ENCODE peak calls at places on chromosomes 2 and 18, in seven cellular contexts. Y is effector memory CD4-positive, alpha-beta T cell; B is aorta; K is SJSA1; A is keratinocyte; N is esophagus muscularis mucosa; C is cardiac muscle cell. J is an unnamed sample. For H3K4me1, the result is how much of the 10 kb centered on the place peaks cover.

GRCh38 chr2:191410646-191411436 is 165.6 kb downstream of the MYO1B start:
- DNase-seq in Y (no peak), B (no peak), N (no peak), A (no peak), C (no peak), K (no peak), J (no peak)

GRCh38 chr2:129067921-129068320 is 749.3 kb upstream of the HS6ST1 start:
- DNase-seq in Y (no peak), B (no peak), C (no peak), K (no peak), N (no peak), A (no peak), J (no peak)

GRCh38 chr2:151097930-151098329 is 163.7 kb downstream of the RBM43 start:
- DNase-seq in N (no peak), Y (no peak), B (no peak), K (no peak), C (no peak), A (no peak), J (no peak)

GRCh38 chr2:201203916-201204654 is 21.1 kb downstream of the CASP10 start:
- DNase-seq in B (no peak), Y (no peak), K (no peak), C (peak), N (no peak), A (no peak), J (no peak)

GRCh38 chr2:200042102-200042735 is 86.8 kb downstream of the MAIP1 start:
- DNase-seq in C (peak), A (no peak), N (no peak), B (no peak), Y (no peak), K (no peak), J (no peak)

GRCh38 chr2:239109041-239109915 is 261.4 kb downstream of the TWIST2 start:
- DNase-seq in Y (no peak), C (no peak), A (no peak), B (no peak), K (no peak), N (no peak), J (no peak)

GRCh38 chr18:36314754-36315153 is 17.2 kb downstream of the FHOD3 start:
- DNase-seq in C (peak), B (no peak), Y (no peak), N (no peak), A (no peak), K (peak), J (no peak)

GRCh38 chr2:216142540-216142939 is 33.4 kb downstream of the XRCC5 start:
- DNase-seq in A (no peak), N (no peak), B (no peak), Y (no peak), K (no peak), C (no peak), J (peak)

GRCh38 chr2:43345391-43345813 is 119.0 kb upstream of the ZFP36L2 start:
- DNase-seq in Y (no peak), A (no peak), K (no peak), B (no peak), N (peak), C (no peak), J (no peak)

GRCh38 chr18:63433349-63433866 is 11.1 kb upstream of the VPS4B start:
- DNase-seq in N (no peak), A (no peak), B (no peak), Y (no peak), C (no peak), K (no peak), J (no peak)

GRCh38 chr18:26504831-26505230 is 43.5 kb downstream of the KCTD1 start:
- DNase-seq in N (no peak), A (no peak), K (no peak), B (no peak), C (no peak), Y (no peak), J (no peak)

GRCh38 chr2:240569998-240570530 is 1.8 kb downstream of the RNPEPL1 start:
- DNase-seq in B (peak), N (no peak), Y (no peak), C (no peak), K (no peak), A (no peak), J (no peak)

GRCh38 chr2:79876430-79876829 is 363.6 kb downstream of the CTNNA2 start:
- DNase-seq in A (no peak), Y (no peak), N (no peak), B (no peak), K (no peak), C (no peak), J (no peak)

GRCh38 chr2:26068602-26069298 is 34.9 kb downstream of the RAB10 start:
- DNase-seq in N (no peak), C (peak), K (peak), B (no peak), Y (peak), A (peak), J (peak)

GRCh38 chr2:163347982-163348842 is 387.6 kb downstream of the FIGN start:
- DNase-seq in C (peak), A (no peak), B (peak), N (peak), K (no peak), Y (no peak), J (no peak)

GRCh38 chr2:18704224-18704623 is 114.9 kb upstream of the NT5C1B start:
- DNase-seq in A (no peak), B (no peak), C (peak), N (no peak), Y (no peak), K (no peak), J (no peak)

GRCh38 chr2:8659735-8660492 is 21.9 kb upstream of the ID2 start:
- DNase-seq in C (no peak), K (no peak), N (no peak), Y (no peak), B (no peak), A (no peak), J (no peak)

GRCh38 chr2:101204400-101205095 is 48.1 kb upstream of the CNOT11 start:
- DNase-seq in Y (no peak), A (no peak), B (no peak), C (peak), N (no peak), K (peak), J (no peak)

GRCh38 chr2:69514406-69514805 is 77.2 kb upstream of the NFU1 start:
- DNase-seq in K (peak), A (no peak), B (peak), Y (no peak), C (peak), N (no peak), J (no peak)

GRCh38 chr2:238155761-238156694 is 2.7 kb upstream of the ERFE start:
- DNase-seq in K (no peak), B (peak), C (no peak), Y (no peak), N (no peak), A (no peak), J (no peak)

GRCh38 chr18:34598136-34598635 is 111.9 kb upstream of the DTNA start:
- DNase-seq in Y (no peak), A (no peak), N (no peak), K (peak), B (no peak), C (no peak), J (no peak)

GRCh38 chr2:167749641-167750040 is 497.8 kb downstream of the STK39 start:
- DNase-seq in A (no peak), B (no peak), Y (no peak), K (no peak), C (no peak), N (no peak), J (no peak)

GRCh38 chr18:58682429-58683069 is 11.3 kb downstream of the MALT1 start:
- DNase-seq in C (peak), A (peak), Y (no peak), K (peak), B (peak), N (peak), J (no peak)

GRCh38 chr2:158693476-158693875 is 101.6 kb upstream of the DAPL1 start:
- DNase-seq in C (no peak), B (no peak), Y (no peak), N (peak), A (no peak), K (no peak), J (no peak)

GRCh38 chr18:9140381-9140780 is 3.8 kb downstream of the ANKRD12 start:
- DNase-seq in A (no peak), N (no peak), B (no peak), K (no peak), Y (no peak), C (no peak), J (no peak)

GRCh38 chr2:241036964-241037421 is 38.6 kb downstream of the SNED1 start:
- DNase-seq in Y (no peak), C (no peak), B (no peak), A (no peak), N (peak), K (no peak), J (no peak)

GRCh38 chr2:32932825-32933755 is 13.7 kb upstream of the LTBP1 start:
- DNase-seq in B (no peak), Y (no peak), K (no peak), N (no peak), C (no peak), A (no peak), J (no peak)

GRCh38 chr2:105873721-105874120 is 129.0 kb downstream of the NCK2 start:
- DNase-seq in Y (peak), K (peak), N (no peak), A (no peak), B (no peak), C (peak), J (peak)

GRCh38 chr2:185700883-185701282 is 37.7 kb upstream of the FSIP2 start:
- DNase-seq in B (no peak), K (no peak), N (no peak), C (no peak), A (no peak), Y (no peak), J (no peak)

GRCh38 chr2:28401-28975 is 17.8 kb downstream of the FAM110C start:
- DNase-seq in C (no peak), K (no peak), Y (no peak), N (no peak), A (no peak), B (no peak), J (no peak)

GRCh38 chr18:13232060-13232917 is 13.7 kb downstream of the LDLRAD4 start:
- DNase-seq in A (no peak), Y (no peak), N (no peak), B (no peak), K (no peak), C (peak), J (no peak)

GRCh38 chr2:23199115-23199918 is 185.7 kb upstream of the KLHL29 start:
- DNase-seq in K (peak), A (no peak), C (peak), N (no peak), B (no peak), Y (no peak), J (no peak)

GRCh38 chr18:79396431-79397287 is 929 bp downstream of the NFATC1 start:
- DNase-seq in C (peak), B (peak), A (no peak), N (no peak), K (peak), Y (no peak), J (no peak)
- H3K4me3 ChIP-seq in C (peak), B (peak), A (peak), N (peak), K (peak), Y (peak), J (peak)

DNA sequence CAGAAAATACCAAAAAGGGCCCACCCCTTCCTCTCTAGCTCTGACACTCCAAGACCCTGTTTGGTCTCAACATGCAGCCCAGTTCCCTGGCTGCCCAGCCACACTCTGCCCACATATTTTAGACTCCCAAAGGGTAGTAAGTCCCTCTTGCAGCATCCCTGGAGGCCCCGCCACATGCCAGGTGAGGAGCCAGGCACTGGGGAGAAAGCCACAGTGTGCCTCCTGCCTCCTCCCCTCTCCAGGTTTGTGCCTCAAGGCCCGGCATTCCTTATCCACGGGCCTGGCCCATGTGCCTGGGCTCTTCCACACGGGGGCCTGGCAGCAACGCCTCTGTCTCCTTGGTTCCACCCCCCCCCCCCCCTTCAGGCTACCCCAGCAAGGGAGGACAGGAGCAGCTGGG is 75.5 kb downstream of the HS1BP3 start:
- DNase-seq in K (no peak), A (no peak), N (no peak), Y (no peak), B (no peak), C (no peak), J (no peak)
- H3K4me1 ChIP-seq in K (half or more), A (under half), N (half or more), Y (under half), B (under half), C (under half), J (under half)

DNA sequence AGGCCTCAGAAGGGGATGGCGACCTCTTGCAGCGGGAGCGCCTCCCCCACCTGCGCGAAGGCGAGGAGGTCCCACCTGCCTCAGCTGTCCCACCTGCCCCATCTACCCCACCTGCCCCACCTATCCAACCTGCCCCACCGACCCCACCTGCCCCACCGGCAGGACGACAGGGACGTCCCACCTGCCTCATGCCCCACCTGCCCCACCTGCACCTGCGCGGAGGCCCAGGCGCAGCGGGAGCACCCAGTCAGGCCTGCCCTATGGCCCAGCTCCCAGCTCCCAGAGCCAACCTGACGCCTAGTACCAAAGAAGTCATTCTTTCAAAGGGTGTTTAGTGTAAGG is 489.1 kb upstream of the SMIM21 start:
- DNase-seq in K (no peak), B (no peak), N (peak), A (no peak), Y (no peak), C (no peak), J (no peak)
- H3K4me3 ChIP-seq in K (no peak), B (no peak), N (peak), A (no peak), Y (no peak), C (peak), J (no peak)

DNA sequence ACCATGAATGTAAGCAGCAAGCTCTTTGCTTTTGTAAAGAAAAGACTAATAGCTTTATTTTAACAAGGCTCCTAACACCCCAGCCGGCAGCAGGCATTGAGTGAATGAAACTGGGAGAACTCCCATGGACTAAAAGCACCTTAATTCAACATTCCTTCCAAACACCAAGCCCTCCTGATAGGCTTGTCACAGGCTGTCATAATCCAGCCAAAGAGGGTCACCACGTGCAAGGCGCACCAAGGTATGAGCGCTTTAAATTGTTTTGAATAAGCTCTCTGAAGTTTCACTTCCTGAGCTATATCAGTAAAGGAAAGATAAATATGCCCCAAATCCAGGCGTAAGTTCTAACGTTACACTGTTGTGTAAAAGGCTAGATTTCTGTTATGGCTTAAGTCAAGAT is 136.3 kb upstream of the NRP2 start:
- DNase-seq in Y (no peak), A (no peak), B (no peak), N (no peak), K (no peak), C (no peak), J (no peak)
- H3K4me1 ChIP-seq in Y (under half), A (under half), B (under half), N (under half), K (under half), C (under half), J (under half)

GRCh38 chr2:88601302-88601701 is 26.0 kb downstream of the EIF2AK3 start:
- DNase-seq in N (no peak), B (no peak), C (peak), A (no peak), Y (no peak), K (no peak), J (no peak)

GRCh38 chr2:88603146-88603545 is 24.1 kb downstream of the EIF2AK3 start:
- DNase-seq in C (peak), B (no peak), Y (no peak), N (no peak), K (no peak), A (no peak), J (no peak)

GRCh38 chr2:88599527-88599926 is 27.7 kb downstream of the EIF2AK3 start:
- DNase-seq in Y (no peak), K (no peak), B (no peak), A (no peak), N (no peak), C (no peak), J (no peak)

GRCh38 chr2:88600038-88600465 is 27.2 kb downstream of the EIF2AK3 start:
- DNase-seq in Y (peak), N (no peak), K (peak), B (no peak), C (peak), A (peak), J (peak)

GRCh38 chr2:88602022-88602421 is 25.2 kb downstream of the EIF2AK3 start:
- DNase-seq in Y (no peak), B (no peak), C (no peak), N (no peak), K (no peak), A (no peak), J (no peak)
- H3K4me3 ChIP-seq in Y (no peak), B (no peak), C (no peak), N (no peak), K (no peak), A (no peak), J (no peak)

GRCh38 chr2:44364604-44365003 is 2.9 kb downstream of the CAMKMT start:
- DNase-seq in Y (no peak), K (no peak), B (no peak), A (no peak), C (no peak), N (no peak), J (no peak)

GRCh38 chr2:44361330-44362206 is at the start of the genes CAMKMT and PREPL:
- DNase-seq in K (peak), A (peak), C (peak), Y (peak), B (peak), N (peak), J (peak)

GRCh38 chr2:44362207-44363015 is 664 bp downstream of the CAMKMT start:
- DNase-seq in Y (no peak), N (peak), C (peak), K (peak), B (peak), A (no peak), J (peak)

GRCh38 chr2:44358498-44358897 is 2.8 kb downstream of the PREPL start:
- DNase-seq in C (peak), B (peak), K (no peak), Y (peak), A (no peak), N (no peak), J (peak)

GRCh38 chr2:44360749-44361329 is 455 bp downstream of the PREPL start:
- DNase-seq in B (no peak), N (no peak), K (no peak), A (no peak), C (peak), Y (no peak), J (no peak)
- H3K4me1 ChIP-seq in B (under half), N (under half), K (under half), A (under half), C (under half), Y (under half), J (under half)

DNA sequence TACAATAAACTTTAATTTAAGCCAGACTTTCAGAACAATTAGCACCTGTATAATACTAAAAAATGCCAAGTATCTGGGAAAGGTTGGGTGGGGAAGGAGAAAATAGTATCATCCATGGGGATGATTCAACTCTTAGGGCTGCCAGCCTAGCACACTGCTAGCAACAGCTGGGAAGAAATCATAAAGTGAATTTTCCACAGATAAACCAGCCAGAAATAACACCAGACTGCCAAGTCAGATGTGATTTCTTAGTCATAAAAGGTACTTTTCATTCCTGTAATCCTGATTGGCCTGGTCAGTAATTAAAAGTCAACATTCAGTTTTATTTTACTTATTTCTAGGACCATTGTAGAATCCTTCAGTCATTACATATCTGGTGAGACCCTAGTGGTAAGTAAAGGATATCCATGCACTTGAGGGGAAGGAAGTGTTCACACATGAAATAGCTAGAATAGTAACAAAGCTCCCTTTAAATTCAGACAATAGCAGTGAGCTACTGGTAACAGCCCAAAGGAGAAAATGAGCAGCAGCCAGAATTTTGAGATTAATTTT is 59.4 kb downstream of the LIMS1 start:
- DNase-seq in C (peak), Y (no peak), A (no peak), B (no peak), K (peak), N (no peak), J (no peak)
- H3K4me3 ChIP-seq in C (no peak), Y (no peak), A (no peak), B (no peak), K (no peak), N (no peak), J (no peak)

GRCh38 chr18:56321470-56321869 is 316.9 kb downstream of the TXNL1 start:
- DNase-seq in Y (no peak), B (peak), A (no peak), N (peak), K (no peak), C (peak), J (no peak)
- H3K4me1 ChIP-seq in Y (under half), B (under half), A (under half), N (under half), K (under half), C (under half), J (under half)

GRCh38 chr18:32252461-32252860 is 62.6 kb downstream of the MEP1B start:
- DNase-seq in B (no peak), Y (no peak), K (no peak), N (no peak), C (no peak), A (no peak), J (no peak)
- H3K4me3 ChIP-seq in B (no peak), Y (no peak), K (no peak), N (no peak), C (no peak), A (no peak), J (no peak)

DNA sequence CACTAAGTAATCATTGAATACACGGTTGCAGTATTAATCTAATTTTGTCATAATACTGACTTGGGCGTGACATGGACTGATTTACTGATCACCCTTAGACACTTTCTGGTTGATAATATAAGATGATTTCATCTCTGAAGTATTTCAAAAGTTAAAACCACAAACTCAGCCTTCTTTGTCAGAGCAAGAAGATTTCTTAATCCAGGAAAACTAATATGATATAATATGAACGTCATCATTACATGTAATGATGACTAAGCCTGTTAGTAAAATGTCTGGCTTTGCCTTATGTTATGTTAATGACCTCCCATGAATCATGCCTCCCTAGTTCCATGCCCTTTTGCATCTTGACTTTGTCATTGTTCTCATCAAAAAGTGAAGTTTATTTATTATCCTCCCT is 1325.0 kb upstream of the CDH2 start:
- DNase-seq in N (no peak), C (peak), A (peak), B (no peak), K (no peak), Y (no peak), J (no peak)
- H3K4me1 ChIP-seq in N (under half), C (under half), A (under half), B (under half), K (under half), Y (under half), J (under half)

J was measured in CD4-positive, CD25-positive, alpha-beta regulatory T cell.